ENCODE peak calls at places on chromosomes 4 and X, in six cellular contexts. A is NCI-H446 treated with DMSO at 0.1 percent for 48 hours; H is activated naive CD8-positive, alpha-beta T cell treated with anti-CD3 and anti-CD28 coated beads, Interleukin-2, amount 50 U/mL, for 24 hours; P is right lobe of liver; J is non-pigmented ciliary epithelial cell; F is NCI-H526. S is an unnamed sample.

GRCh38 chr4:77990456-77990855 is 66.7 kb upstream of the FRAS1 start:
- DNase-seq in A (no peak), H (no peak), P (no peak), J (no peak), F (no peak), S (no peak)

GRCh38 chrX:30530591-30530990 is 47.0 kb downstream of the TASL start:
- DNase-seq in A (no peak), H (no peak), P (no peak), J (no peak), F (no peak), S (no peak)

GRCh38 chrX:51614353-51614752 is 4.4 kb downstream of the CENPVL3 start:
- DNase-seq in A (peak), H (no peak), P (no peak), J (no peak), F (no peak), S (peak)

GRCh38 chr4:53586121-53586816 is 5.0 kb downstream of the LNX1 start:
- DNase-seq in A (peak), H (no peak), P (no peak), J (peak), F (peak), S (no peak)

GRCh38 chrX:24672701-24673190 is 21.0 kb upstream of the POLA1 start:
- DNase-seq in A (no peak), H (no peak), P (no peak), J (no peak), F (no peak), S (no peak)

GRCh38 chr4:108036252-108036651 is 46.6 kb downstream of the HADH start:
- DNase-seq in A (no peak), H (peak), P (no peak), J (no peak), F (no peak), S (no peak)

GRCh38 chr4:5037553-5038551 is 13.4 kb upstream of the STK32B start:
- DNase-seq in A (no peak), H (no peak), P (no peak), J (peak), F (no peak), S (no peak)

GRCh38 chr4:646460-646859 is 21.1 kb downstream of the PDE6B start:
- DNase-seq in A (no peak), H (peak), P (peak), J (no peak), F (no peak), S (no peak)

GRCh38 chr4:98733601-98734000 is 75.2 kb upstream of the TSPAN5 start:
- DNase-seq in A (no peak), H (no peak), P (no peak), J (no peak), F (no peak), S (no peak)

GRCh38 chr4:111854494-111855087 is 290.7 kb upstream of the FAM241A start:
- DNase-seq in A (no peak), H (peak), P (no peak), J (peak), F (peak), S (peak)

GRCh38 chr4:156941940-156942548 is 29.6 kb downstream of the PDGFC start:
- DNase-seq in A (peak), H (no peak), P (no peak), J (peak), F (peak), S (peak)

GRCh38 chrX:3713937-3714434 is 537 bp upstream of the PRKX start:
- DNase-seq in A (no peak), H (no peak), P (no peak), J (no peak), F (no peak), S (no peak)

GRCh38 chrX:124194903-124195302 is 137.6 kb upstream of the TEX13D start:
- DNase-seq in A (no peak), H (no peak), P (no peak), J (no peak), F (no peak), S (no peak)

GRCh38 chr4:146371812-146372211 is 149.9 kb downstream of the SLC10A7 start:
- DNase-seq in A (no peak), H (no peak), P (no peak), J (no peak), F (no peak), S (no peak)

GRCh38 chr4:89492476-89493110 is 185.0 kb upstream of the GPRIN3 start:
- DNase-seq in A (no peak), H (no peak), P (no peak), J (no peak), F (no peak), S (no peak)

GRCh38 chrX:108130889-108131288 is 39.3 kb downstream of the ATG4A start:
- DNase-seq in A (no peak), H (no peak), P (no peak), J (no peak), F (no peak), S (no peak)

GRCh38 chrX:14964500-14964899 is 91.3 kb downstream of the MOSPD2 start:
- DNase-seq in A (no peak), H (no peak), P (no peak), J (no peak), F (no peak), S (no peak)

GRCh38 chr4:113943863-113944262 is 35.6 kb downstream of the ARSJ start:
- DNase-seq in A (no peak), H (no peak), P (no peak), J (no peak), F (no peak), S (no peak)

GRCh38 chrX:17732138-17732783 is 5.0 kb upstream of the SCML1 start:
- DNase-seq in A (no peak), H (no peak), P (no peak), J (no peak), F (no peak), S (no peak)

GRCh38 chrX:154412468-154412867 is 1.1 kb downstream of the TAFAZZIN start:
- DNase-seq in A (no peak), H (no peak), P (no peak), J (no peak), F (no peak), S (no peak)

GRCh38 chrX:14718403-14718802 is 154.5 kb downstream of the FANCB start:
- DNase-seq in A (no peak), H (no peak), P (no peak), J (no peak), F (no peak), S (no peak)

GRCh38 chr4:35250771-35251170 is 993.5 kb downstream of the ARAP2 start:
- DNase-seq in A (peak), H (no peak), P (no peak), J (peak), F (no peak), S (no peak)

GRCh38 chr4:146310319-146311021 is 96.1 kb downstream of the REELD1 start:
- DNase-seq in A (no peak), H (no peak), P (no peak), J (no peak), F (no peak), S (no peak)

GRCh38 chrX:38973327-38973726 is 172.1 kb downstream of the MID1IP1 start:
- DNase-seq in A (no peak), H (no peak), P (no peak), J (no peak), F (no peak), S (no peak)

GRCh38 chrX:85993539-85994197 is 53.7 kb downstream of the CHM start:
- DNase-seq in A (no peak), H (no peak), P (no peak), J (no peak), F (no peak), S (no peak)

GRCh38 chr4:13523591-13524503 is 20.5 kb downstream of the NKX3-2 start:
- DNase-seq in A (no peak), H (no peak), P (no peak), J (no peak), F (no peak), S (no peak)

GRCh38 chrX:23403849-23404248 is 69.2 kb downstream of the PTCHD1 start:
- DNase-seq in A (no peak), H (no peak), P (no peak), J (no peak), F (peak), S (no peak)

GRCh38 chr4:119666653-119667091 is 38.1 kb upstream of the PDE5A start:
- DNase-seq in A (no peak), H (no peak), P (no peak), J (no peak), F (no peak), S (no peak)

S was measured in DMS153.